ENCODE peak calls at places on chromosome 1, in ten cellular contexts. P, S, H, M, A, X, K, D, G and T are unnamed samples.

GRCh38 chr1:205294914-205295310 is 26.6 kb downstream of the NUAK2 start:
- DNase-seq in A (no peak), H (no peak), K (no peak), P (peak; percentile 41), M (no peak), X (no peak), D (no peak), G (no peak), S (no peak), T (no peak)

GRCh38 chr1:27873671-27874384 is 1.5 kb downstream of the THEMIS2 start:
- DNase-seq in H (peak; percentile 38), A (no peak), D (no peak), K (no peak), X (no peak), P (no peak), M (no peak), S (peak; percentile 75), G (no peak), T (no peak)

GRCh38 chr1:98388431-98388830 is 273.1 kb upstream of the SNX7 start:
- DNase-seq in M (peak; percentile 13), D (no peak), A (no peak), P (peak; percentile 83), X (no peak), K (no peak), S (no peak), G (peak; percentile 84), H (no peak), T (no peak)

GRCh38 chr1:35573776-35574654 is 901 bp downstream of the TFAP2E start:
- DNase-seq in D (no peak), S (no peak), A (no peak), M (no peak), G (no peak), H (no peak), K (no peak), P (no peak), X (no peak), T (no peak)

GRCh38 chr1:150146853-150147542 is 2.7 kb upstream of the PLEKHO1 start:
- DNase-seq in A (no peak), M (no peak), D (no peak), X (peak; percentile 8), S (no peak), P (no peak), K (no peak), G (no peak), H (no peak), T (no peak)

GRCh38 chr1:193346085-193346484 is 159.7 kb upstream of the B3GALT2 start:
- DNase-seq in P (no peak), X (no peak), G (no peak), A (no peak), D (no peak), S (no peak), H (no peak), K (no peak), M (no peak), T (no peak)

GRCh38 chr1:164588388-164589341 is 29.7 kb downstream of the PBX1 start:
- DNase-seq in D (peak; percentile 87), M (peak; percentile 39), X (peak; percentile 61), A (no peak), H (peak; percentile 85), S (peak; percentile 93), K (peak; percentile 90), G (peak; percentile 84), P (peak; percentile 77), T (no peak)

GRCh38 chr1:1783320-1783719 is 5.0 kb upstream of the NADK start:
- DNase-seq in M (no peak), D (no peak), G (no peak), P (no peak), A (no peak), S (no peak), H (no peak), X (peak; percentile 35), K (no peak), T (no peak)

GRCh38 chr1:14631421-14631820 is 32.9 kb downstream of the KAZN start:
- DNase-seq in K (no peak), A (no peak), G (no peak), D (no peak), H (no peak), S (no peak), M (no peak), X (no peak), P (no peak), T (no peak)

GRCh38 chr1:14637233-14637632 is 38.7 kb downstream of the KAZN start:
- DNase-seq in K (no peak), P (no peak), G (no peak), S (no peak), D (no peak), X (no peak), A (no peak), M (no peak), H (no peak), T (no peak)

GRCh38 chr1:14630986-14631385 is 32.5 kb downstream of the KAZN start:
- DNase-seq in D (no peak), M (no peak), K (no peak), G (no peak), P (no peak), X (no peak), S (no peak), H (no peak), A (no peak), T (no peak)

GRCh38 chr1:14635421-14635820 is 36.9 kb downstream of the KAZN start:
- DNase-seq in P (no peak), A (no peak), S (no peak), H (no peak), K (no peak), X (no peak), M (no peak), D (no peak), G (no peak), T (no peak)

DNA sequence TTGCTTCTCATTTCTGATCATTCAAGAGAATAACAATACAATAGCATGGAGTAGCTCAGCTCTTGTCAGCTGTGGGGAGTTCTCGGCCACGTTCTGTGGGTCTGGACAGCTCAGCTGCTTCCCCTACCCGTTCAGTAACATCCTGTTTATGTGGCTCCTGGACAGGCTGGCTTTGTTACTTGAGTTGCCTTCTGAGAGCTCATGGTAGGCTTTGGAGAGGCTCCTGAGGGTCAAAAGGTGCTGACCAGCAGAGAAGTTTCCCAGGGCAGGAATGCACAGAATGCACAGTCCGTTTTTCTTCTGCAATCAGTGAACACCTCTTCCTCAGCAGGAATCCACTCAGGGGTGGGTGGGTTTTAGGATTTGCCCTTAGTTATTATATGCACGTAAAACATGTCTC is 36.0 kb downstream of the KAZN start:
- DNase-seq in S (no peak), A (no peak), M (no peak), X (no peak), D (no peak), K (no peak), P (no peak), G (no peak), H (no peak), T (no peak)
- H3K27ac ChIP-seq in S (no peak overlapping the region), A (no peak overlapping the region), M (no peak overlapping the region), X (no peak overlapping the region), D (no peak overlapping the region), K (no peak overlapping the region), P (no peak overlapping the region), G (no peak overlapping the region), H (no peak overlapping the region), T (no peak overlapping the region)

GRCh38 chr1:229237320-229237719 is 33.6 kb upstream of the RAB4A start:
- DNase-seq in K (no peak), X (no peak), H (no peak), S (no peak), M (no peak), D (no peak), A (no peak), P (no peak), G (no peak), T (no peak)

GRCh38 chr1:229241390-229241789 is 29.5 kb upstream of the RAB4A start:
- DNase-seq in H (no peak), M (no peak), G (no peak), D (no peak), X (no peak), A (no peak), K (no peak), P (no peak), S (no peak), T (no peak)

GRCh38 chr1:229238231-229238630 is 32.7 kb upstream of the RAB4A start:
- DNase-seq in A (no peak), X (no peak), P (no peak), G (no peak), S (no peak), D (no peak), M (no peak), H (no peak), K (no peak), T (no peak)

GRCh38 chr1:229240532-229240931 is 30.4 kb upstream of the RAB4A start:
- DNase-seq in A (no peak), K (no peak), H (no peak), D (no peak), X (no peak), P (no peak), S (no peak), G (no peak), M (no peak), T (no peak)

DNA sequence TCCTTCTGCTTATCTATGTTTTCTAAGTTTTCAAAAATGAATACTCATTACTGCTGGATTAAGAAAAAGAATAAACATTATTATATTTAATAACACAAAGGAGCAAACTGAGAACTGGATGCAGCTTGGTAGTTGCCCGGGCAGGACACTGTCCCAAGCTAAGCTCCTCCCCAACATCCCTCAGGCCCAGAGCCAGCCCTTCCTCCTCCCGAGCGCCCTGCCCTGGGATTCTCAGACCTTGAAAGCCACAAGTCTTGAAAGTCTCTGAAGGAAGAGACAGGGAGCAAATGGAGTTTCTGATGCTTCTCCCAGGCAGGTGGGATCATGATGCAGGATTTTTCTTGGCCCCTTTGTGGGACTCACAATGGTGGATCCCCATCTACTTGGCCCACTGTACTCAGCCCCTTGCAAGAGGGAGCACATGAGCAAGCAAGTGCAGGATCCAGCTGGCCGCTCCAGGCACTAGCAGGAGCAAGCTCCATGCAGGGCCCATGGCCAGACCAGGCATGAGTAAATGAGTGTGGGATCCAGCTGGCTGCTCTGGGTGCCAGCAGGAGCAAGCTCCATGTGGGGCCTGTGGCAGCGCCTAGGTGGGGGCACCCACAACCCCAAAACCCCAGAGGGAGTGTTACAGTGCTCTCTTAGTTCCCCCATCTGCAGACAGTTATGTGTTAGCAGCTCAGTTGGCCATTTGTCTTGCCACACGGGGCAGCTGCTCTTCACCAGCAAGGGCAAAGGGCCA is 32.1 kb upstream of the RAB4A start:
- DNase-seq in P (no peak), D (peak; percentile 34), M (no peak), A (no peak), K (peak; percentile 66), X (no peak), G (no peak), S (no peak), H (no peak), T (peak; percentile 39)
- H3K27ac ChIP-seq in P (no peak overlapping the region), D (no peak overlapping the region), M (no peak overlapping the region), A (no peak overlapping the region), K (no peak overlapping the region), X (no peak overlapping the region), G (no peak overlapping the region), S (no peak overlapping the region), H (no peak overlapping the region), T (no peak overlapping the region)

DNA sequence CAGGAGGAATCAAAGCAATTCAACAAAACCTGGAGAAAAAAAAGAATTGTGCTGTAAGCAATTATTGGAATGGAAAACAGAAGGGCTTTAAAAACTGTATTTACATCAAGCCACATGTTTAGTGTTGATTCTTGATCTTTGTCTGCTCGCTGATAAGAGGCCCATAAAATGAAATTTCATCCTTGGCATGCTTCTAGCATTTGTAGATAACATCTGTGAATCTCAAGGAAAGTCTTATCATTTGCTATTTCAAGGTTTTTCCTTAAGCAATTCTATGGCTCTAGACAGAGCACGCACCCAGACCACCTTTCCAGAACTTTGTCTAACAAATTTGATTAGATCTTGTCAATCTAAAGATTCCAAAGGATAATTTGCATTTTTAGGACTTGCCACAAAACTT is 181.0 kb upstream of the FGGY start:
- DNase-seq in S (no peak), A (no peak), D (no peak), P (no peak), H (no peak), G (no peak), X (no peak), M (no peak), K (no peak), T (no peak)
- H3K27ac ChIP-seq in S (no peak overlapping the region), A (no peak overlapping the region), D (no peak overlapping the region), P (no peak overlapping the region), H (no peak overlapping the region), G (no peak overlapping the region), X (no peak overlapping the region), M (no peak overlapping the region), K (no peak overlapping the region), T (no peak overlapping the region)

DNA sequence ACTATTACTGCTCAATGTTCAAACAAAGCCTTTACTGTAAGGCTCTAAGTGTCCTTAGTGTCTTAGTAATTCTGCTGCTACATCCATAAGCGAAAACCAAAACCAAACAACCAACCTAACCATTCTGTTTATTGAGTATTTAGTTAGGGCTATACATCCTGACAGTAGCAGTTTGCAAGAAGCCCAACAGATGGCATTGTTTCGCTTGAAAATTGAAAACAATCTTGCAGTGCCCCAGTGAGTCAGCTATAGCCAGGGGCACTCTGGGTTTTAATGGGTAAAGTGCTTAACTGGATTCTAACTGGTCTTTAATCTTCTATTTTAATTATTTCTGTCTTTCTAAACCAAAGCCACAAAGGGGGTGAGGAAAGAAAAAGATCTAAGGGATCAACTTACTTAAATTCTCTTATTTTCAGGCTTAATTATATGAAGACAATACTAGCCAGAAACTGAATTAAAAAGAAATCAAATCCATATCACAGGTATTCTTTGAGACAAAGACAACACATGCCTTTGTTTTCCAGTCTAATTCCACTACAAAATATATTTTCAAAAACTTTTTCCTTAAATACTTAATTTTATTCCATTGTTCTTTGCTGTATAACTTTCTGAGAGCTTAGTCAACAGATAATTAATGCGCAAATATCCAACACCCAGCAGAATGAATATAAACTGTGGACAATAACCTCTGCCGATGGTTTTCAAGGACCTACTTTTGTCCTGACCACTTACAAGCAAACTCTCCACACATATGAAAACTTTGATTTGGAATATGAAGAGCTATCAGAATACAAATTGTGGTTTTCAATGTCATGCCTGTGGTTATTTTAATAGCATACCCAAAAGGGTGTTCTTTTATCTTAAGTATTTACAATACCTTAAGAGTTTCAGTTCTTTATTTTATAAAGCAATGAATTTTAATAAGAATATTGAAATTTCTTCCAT is 15.2 kb downstream of the POGZ start:
- DNase-seq in X (peak; percentile 48), A (peak; percentile 88), M (peak; percentile 72), D (peak; percentile 53), K (no peak), H (peak; percentile 20), S (no peak), P (peak; percentile 86), G (peak; percentile 59), T (peak; percentile 78)
- H3K27ac ChIP-seq in X (no peak overlapping the region), A (peak overlapping the region; percentile 75), M (no peak overlapping the region), D (no peak overlapping the region), K (no peak overlapping the region), H (no peak overlapping the region), S (peak overlapping the region; percentile 51), P (no peak overlapping the region), G (no peak overlapping the region), T (no peak overlapping the region)